ENCODE peak calls at places on chromosomes 7 and 10, in seven cellular contexts. One of them, this sample, is unnamed.

GRCh38 chr7:55546826-55547225 is 25.5 kb downstream of the VOPP1 start:
- DNase-seq in SJSA1: peak
- DNase-seq in SK-N-SH: peak
- DNase-seq in NCI-H460: peak
- DNase-seq in osteocyte: no peak
- DNase-seq in activated T-helper 1 cell treated with anti-CD3 and anti-CD28 coated beads, Interleukin-2, amount 50 U/mL, for 16 hours: no peak
- DNase-seq in stimulated activated CD4-positive, alpha-beta T cell treated with anti-CD3 and anti-CD28 coated beads, Interleukin-4, amount 100 ng/mL, for 1 hour: peak
- DNase-seq in this sample: peak

GRCh38 chr7:121313793-121314676 is 14.8 kb upstream of the WNT16 start:
- DNase-seq in activated T-helper 1 cell treated with anti-CD3 and anti-CD28 coated beads, Interleukin-2, amount 50 U/mL, for 16 hours: no peak
- DNase-seq in NCI-H460: no peak
- DNase-seq in osteocyte: no peak
- DNase-seq in SJSA1: peak
- DNase-seq in stimulated activated CD4-positive, alpha-beta T cell treated with anti-CD3 and anti-CD28 coated beads, Interleukin-4, amount 100 ng/mL, for 1 hour: no peak
- DNase-seq in SK-N-SH: no peak
- DNase-seq in this sample: no peak

GRCh38 chr7:37908221-37908788 is 8.3 kb downstream of the SFRP4 start:
- DNase-seq in NCI-H460: no peak
- DNase-seq in osteocyte: no peak
- DNase-seq in activated T-helper 1 cell treated with anti-CD3 and anti-CD28 coated beads, Interleukin-2, amount 50 U/mL, for 16 hours: no peak
- DNase-seq in SK-N-SH: no peak
- DNase-seq in stimulated activated CD4-positive, alpha-beta T cell treated with anti-CD3 and anti-CD28 coated beads, Interleukin-4, amount 100 ng/mL, for 1 hour: no peak
- DNase-seq in SJSA1: peak
- DNase-seq in this sample: no peak

GRCh38 chr10:77388571-77388970 is 249.0 kb downstream of the KCNMA1 start:
- DNase-seq in stimulated activated CD4-positive, alpha-beta T cell treated with anti-CD3 and anti-CD28 coated beads, Interleukin-4, amount 100 ng/mL, for 1 hour: no peak
- DNase-seq in osteocyte: no peak
- DNase-seq in activated T-helper 1 cell treated with anti-CD3 and anti-CD28 coated beads, Interleukin-2, amount 50 U/mL, for 16 hours: no peak
- DNase-seq in SJSA1: no peak
- DNase-seq in NCI-H460: no peak
- DNase-seq in SK-N-SH: no peak
- DNase-seq in this sample: no peak

GRCh38 chr10:74190494-74190893 is 39.5 kb downstream of the ADK start:
- DNase-seq in stimulated activated CD4-positive, alpha-beta T cell treated with anti-CD3 and anti-CD28 coated beads, Interleukin-4, amount 100 ng/mL, for 1 hour: no peak
- DNase-seq in SK-N-SH: no peak
- DNase-seq in activated T-helper 1 cell treated with anti-CD3 and anti-CD28 coated beads, Interleukin-2, amount 50 U/mL, for 16 hours: no peak
- DNase-seq in SJSA1: no peak
- DNase-seq in osteocyte: no peak
- DNase-seq in NCI-H460: no peak
- DNase-seq in this sample: no peak

GRCh38 chr7:115864082-115864481 is 166.5 kb downstream of the TFEC start:
- DNase-seq in osteocyte: no peak
- DNase-seq in activated T-helper 1 cell treated with anti-CD3 and anti-CD28 coated beads, Interleukin-2, amount 50 U/mL, for 16 hours: no peak
- DNase-seq in NCI-H460: no peak
- DNase-seq in stimulated activated CD4-positive, alpha-beta T cell treated with anti-CD3 and anti-CD28 coated beads, Interleukin-4, amount 100 ng/mL, for 1 hour: no peak
- DNase-seq in SJSA1: no peak
- DNase-seq in SK-N-SH: no peak
- DNase-seq in this sample: no peak

GRCh38 chr7:20083781-20084180 is 133.4 kb downstream of the MACC1 start:
- DNase-seq in SK-N-SH: no peak
- DNase-seq in stimulated activated CD4-positive, alpha-beta T cell treated with anti-CD3 and anti-CD28 coated beads, Interleukin-4, amount 100 ng/mL, for 1 hour: no peak
- DNase-seq in NCI-H460: no peak
- DNase-seq in osteocyte: no peak
- DNase-seq in SJSA1: no peak
- DNase-seq in activated T-helper 1 cell treated with anti-CD3 and anti-CD28 coated beads, Interleukin-2, amount 50 U/mL, for 16 hours: no peak
- DNase-seq in this sample: no peak

GRCh38 chr7:151115836-151116418 is 29.7 kb downstream of the AGAP3 start:
- DNase-seq in NCI-H460: no peak
- DNase-seq in stimulated activated CD4-positive, alpha-beta T cell treated with anti-CD3 and anti-CD28 coated beads, Interleukin-4, amount 100 ng/mL, for 1 hour: no peak
- DNase-seq in activated T-helper 1 cell treated with anti-CD3 and anti-CD28 coated beads, Interleukin-2, amount 50 U/mL, for 16 hours: no peak
- DNase-seq in osteocyte: no peak
- DNase-seq in SK-N-SH: peak
- DNase-seq in SJSA1: no peak
- DNase-seq in this sample: no peak

GRCh38 chr10:78579995-78580394 is 488.8 kb upstream of the ZMIZ1 start:
- DNase-seq in activated T-helper 1 cell treated with anti-CD3 and anti-CD28 coated beads, Interleukin-2, amount 50 U/mL, for 16 hours: no peak
- DNase-seq in osteocyte: no peak
- DNase-seq in stimulated activated CD4-positive, alpha-beta T cell treated with anti-CD3 and anti-CD28 coated beads, Interleukin-4, amount 100 ng/mL, for 1 hour: no peak
- DNase-seq in SJSA1: peak
- DNase-seq in SK-N-SH: peak
- DNase-seq in NCI-H460: no peak
- DNase-seq in this sample: peak

GRCh38 chr10:119456435-119456810 is 86.1 kb downstream of the RGS10 start:
- DNase-seq in osteocyte: no peak
- DNase-seq in SJSA1: no peak
- DNase-seq in stimulated activated CD4-positive, alpha-beta T cell treated with anti-CD3 and anti-CD28 coated beads, Interleukin-4, amount 100 ng/mL, for 1 hour: no peak
- DNase-seq in SK-N-SH: no peak
- DNase-seq in NCI-H460: no peak
- DNase-seq in activated T-helper 1 cell treated with anti-CD3 and anti-CD28 coated beads, Interleukin-2, amount 50 U/mL, for 16 hours: no peak
- DNase-seq in this sample: no peak

This sample was measured in right atrium auricular region.